ENCODE peak calls at places on chromosomes 6 and 20, in six cellular contexts. A, Q, T, U, I and S are unnamed samples.

GRCh38 chr6:28648035-28648877 is 122.6 kb downstream of the GPX5 start:
- ATAC-seq in T (peak), A (peak), U (no peak), Q (peak), I (peak), S (no peak)

GRCh38 chr6:142878407-142878806 is 66.6 kb downstream of the HIVEP2 start:
- ATAC-seq in U (no peak), I (no peak), Q (no peak), A (no peak), T (peak), S (peak)

GRCh38 chr6:3869284-3869631 is 20.1 kb downstream of the FAM50B start:
- ATAC-seq in Q (peak), A (no peak), U (no peak), I (no peak), T (no peak), S (no peak)

GRCh38 chr20:6828794-6829423 is 61.4 kb downstream of the BMP2 start:
- ATAC-seq in A (peak), U (peak), I (peak), Q (peak), T (peak), S (peak)

GRCh38 chr6:148239777-148240462 is 102.7 kb upstream of the SASH1 start:
- ATAC-seq in Q (no peak), T (no peak), U (no peak), A (no peak), I (no peak), S (no peak)

GRCh38 chr6:110265273-110265672 is 85.0 kb downstream of the CDC40 start:
- ATAC-seq in Q (no peak), I (no peak), T (peak), U (no peak), A (no peak), S (no peak)

GRCh38 chr6:2784061-2784460 is 18.9 kb downstream of the WRNIP1 start:
- ATAC-seq in T (no peak), I (peak), Q (no peak), A (no peak), U (no peak), S (no peak)

GRCh38 chr20:58306421-58307261 is 2.9 kb upstream of the RAB22A start:
- ATAC-seq in Q (no peak), T (peak), A (no peak), U (peak), I (no peak), S (no peak)

GRCh38 chr6:90917371-90917770 is 330.5 kb upstream of the MAP3K7 start:
- ATAC-seq in A (no peak), Q (no peak), T (no peak), U (no peak), I (no peak), S (no peak)

GRCh38 chr6:165615629-165616028 is 47.4 kb downstream of the PDE10A start:
- ATAC-seq in U (no peak), I (no peak), Q (no peak), T (peak), A (no peak), S (no peak)
- H3K27ac ChIP-seq in U (no peak), I (no peak), Q (no peak), T (no peak), A (no peak), S (no peak)

DNA sequence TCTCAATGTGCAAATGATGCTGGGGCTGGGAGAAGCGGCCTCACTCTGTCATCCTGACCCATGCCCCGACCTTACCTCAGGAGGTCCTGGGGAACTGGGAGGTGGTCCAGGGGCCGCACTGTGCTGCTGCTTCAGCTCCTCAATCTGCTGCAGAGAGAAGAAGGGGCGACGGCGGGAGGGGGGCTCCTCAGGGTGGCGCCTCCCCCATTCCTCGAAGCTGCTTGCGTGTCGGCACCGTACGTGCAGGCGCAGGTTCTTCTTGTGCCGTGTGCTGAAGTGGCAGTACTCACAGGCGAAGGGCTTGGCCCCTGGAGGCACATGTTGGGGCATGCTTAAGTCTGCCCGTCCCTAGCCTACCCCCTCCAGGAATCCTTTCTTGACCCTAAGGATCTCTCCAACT is 12.9 kb downstream of the ZNF335 start:
- ATAC-seq in Q (no peak), U (no peak), I (no peak), A (no peak), T (no peak), S (no peak)
- H3K4me3 ChIP-seq in Q (no peak), U (no peak), I (no peak), A (no peak), T (no peak), S (no peak)

GRCh38 chr6:167291623-167292300 is 647 bp downstream of the UNC93A start:
- ATAC-seq in U (no peak), I (no peak), Q (peak), T (no peak), A (no peak), S (no peak)
- TF ChIP-seq EP300 in U (no peak), I (no peak), Q (peak), T (no peak), A (no peak), S (no peak)

DNA sequence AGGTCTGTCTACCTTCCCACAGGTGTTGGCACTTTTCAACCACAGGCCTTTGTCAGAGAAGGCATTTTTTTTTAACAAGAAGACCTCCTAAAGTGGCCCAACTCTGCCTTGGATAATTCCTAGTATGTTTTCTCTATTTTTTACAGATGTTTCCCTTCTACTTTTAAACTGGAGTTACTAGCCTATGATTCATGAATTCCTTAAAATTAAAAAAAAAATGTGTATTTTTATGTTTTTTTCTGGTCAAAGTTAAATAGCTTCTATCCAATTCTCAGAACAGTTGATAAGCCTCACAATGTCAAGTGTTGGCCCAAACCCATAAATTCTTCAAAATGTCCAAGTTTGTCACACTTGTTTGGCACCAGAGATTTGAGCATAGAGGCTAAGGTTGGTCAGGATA is 64.1 kb downstream of the JAG1 start:
- ATAC-seq in I (no peak), Q (no peak), T (no peak), U (no peak), A (no peak), S (peak)
- H3K27ac ChIP-seq in I (no peak), Q (no peak), T (no peak), U (peak), A (peak), S (no peak)